ENCODE peak calls at places on chromosomes 4 and X, in four cellular contexts. R is HFFc6, Q is sciatic nerve, N is GM12892. P is an unnamed sample.

GRCh38 chr4:99615210-99615834 is 40.7 kb downstream of the MTTP start:
- DNase-seq in R (no peak), Q (no peak), N (no peak), P (no peak)

GRCh38 chr4:93475730-93476129 is 352.8 kb upstream of the ATOH1 start:
- DNase-seq in R (no peak), Q (no peak), N (no peak), P (no peak)

GRCh38 chr4:118807659-118808058 is 28.3 kb downstream of the SEC24D start:
- DNase-seq in R (no peak), Q (no peak), N (no peak), P (no peak)

GRCh38 chr4:138399041-138399440 is 156.9 kb upstream of the SLC7A11 start:
- DNase-seq in R (no peak), Q (no peak), N (no peak), P (no peak)

GRCh38 chrX:108001218-108001814 is 19.1 kb upstream of the TEX13B start:
- DNase-seq in R (peak; percentile 53), Q (no peak), N (no peak), P (peak; percentile 38)

GRCh38 chr4:138398297-138398696 is 156.1 kb upstream of the SLC7A11 start:
- DNase-seq in R (no peak), Q (no peak), N (no peak), P (no peak)

GRCh38 chrX:132118361-132118760 is 9.5 kb downstream of the FRMD7 start:
- DNase-seq in R (no peak), Q (no peak), N (no peak), P (no peak)

GRCh38 chrX:154821523-154821922 is 12.9 kb downstream of the SMIM9 start:
- DNase-seq in R (no peak), Q (no peak), N (no peak), P (no peak)

GRCh38 chr4:80931645-80932215 is 98.8 kb upstream of the BMP3 start:
- DNase-seq in R (no peak), Q (no peak), N (no peak), P (no peak)

GRCh38 chr4:75634951-75635350 is 4.6 kb upstream of the CDKL2 start:
- DNase-seq in R (peak; percentile 19), Q (no peak), N (no peak), P (no peak)

GRCh38 chr4:40254961-40255721 is 58.3 kb downstream of the RHOH start:
- DNase-seq in R (peak; percentile 78), Q (no peak), N (no peak), P (no peak)

GRCh38 chr4:125368684-125369083 is 53.9 kb downstream of the FAT4 start:
- DNase-seq in R (peak; percentile 73), Q (no peak), N (no peak), P (no peak)

P was measured in CD8-positive, alpha-beta memory T cell.